ENCODE peak calls at places on chromosomes 12 and 14, in nine cellular contexts. A is K562, B is GM12878, R is spleen, F is right lobe of liver, P is breast epithelium, G is IMR-90, E is stomach, J is A549. U is an unnamed sample. For H3K4me1, the result is how much of the 10 kb centered on the place peaks cover.

GRCh38 chr12:41509655-41510054 is 321.5 kb downstream of the PDZRN4 start:
- DNase-seq in A (no peak), B (no peak), R (no peak), F (no peak), P (no peak), G (no peak), E (no peak), J (no peak), U (no peak)

GRCh38 chr14:65792208-65792905 is 379.8 kb downstream of the FUT8 start:
- DNase-seq in A (no peak), B (no peak), R (no peak), F (no peak), P (no peak), G (peak), E (no peak), J (peak), U (no peak)

GRCh38 chr14:69107407-69108003 is 45.4 kb downstream of the DCAF5 start:
- DNase-seq in A (peak), B (peak), R (no peak), F (no peak), P (no peak), G (peak), E (peak), J (peak), U (peak)

GRCh38 chr14:55432628-55433027 is 7.8 kb downstream of the TBPL2 start:
- DNase-seq in A (no peak), B (no peak), R (no peak), F (no peak), P (no peak), G (no peak), E (no peak), J (no peak), U (no peak)

GRCh38 chr12:75837700-75838099 is 193.9 kb downstream of the PHLDA1 start:
- DNase-seq in A (peak), B (no peak), R (no peak), F (no peak), P (no peak), G (no peak), E (no peak), J (no peak), U (peak)

GRCh38 chr12:89648211-89648930 is 60.3 kb downstream of the ATP2B1 start:
- DNase-seq in A (peak), B (no peak), R (no peak), F (no peak), P (no peak), G (peak), E (no peak), J (no peak), U (no peak)

GRCh38 chr12:116133609-116134214 is 143.8 kb downstream of the MED13L start:
- DNase-seq in A (no peak), B (no peak), R (no peak), F (no peak), P (no peak), G (no peak), E (no peak), J (no peak), U (no peak)

GRCh38 chr14:49621114-49621881 is 699 bp downstream of the MGAT2 start:
- DNase-seq in A (no peak), B (no peak), R (peak), F (peak), P (peak), G (peak), E (peak), J (no peak), U (peak)

GRCh38 chr12:88518863-88519403 is 61.3 kb downstream of the KITLG start:
- DNase-seq in A (no peak), B (no peak), R (no peak), F (no peak), P (no peak), G (no peak), E (no peak), J (no peak), U (no peak)

GRCh38 chr12:116454950-116455447 is 104.2 kb upstream of the MAP1LC3B2 start:
- DNase-seq in A (no peak), B (no peak), R (no peak), F (no peak), P (no peak), G (peak), E (no peak), J (peak), U (no peak)

GRCh38 chr12:94740601-94741362 is 90.4 kb upstream of the TMCC3 start:
- DNase-seq in A (no peak), B (no peak), R (no peak), F (no peak), P (no peak), G (no peak), E (no peak), J (no peak), U (no peak)

GRCh38 chr14:94936411-94936892 is 166.5 kb upstream of the GSC start:
- DNase-seq in A (no peak), B (no peak), R (peak), F (no peak), P (peak), G (no peak), E (peak), J (no peak), U (peak)

GRCh38 chr12:28190321-28191017 is at the start of gene CCDC91:
- DNase-seq in A (peak), B (peak), R (peak), F (peak), P (peak), G (peak), E (peak), J (peak), U (peak)

GRCh38 chr12:113581342-113581741 is 109.7 kb upstream of the LHX5 start:
- DNase-seq in A (no peak), B (no peak), R (no peak), F (no peak), P (no peak), G (no peak), E (no peak), J (no peak), U (no peak)

GRCh38 chr12:96196781-96197180 is 2.6 kb downstream of the ELK3 start:
- DNase-seq in A (no peak), B (no peak), R (no peak), F (no peak), P (no peak), G (peak), E (no peak), J (no peak), U (no peak)

GRCh38 chr12:31832740-31833540 is 104.1 kb upstream of the AMN1 start:
- DNase-seq in A (peak), B (peak), R (no peak), F (no peak), P (no peak), G (no peak), E (no peak), J (no peak), U (no peak)
- H3K4me1 ChIP-seq in A (under half), B (under half), R (under half), F (under half), P (under half), G (under half), E (under half), J (under half), U (under half)

DNA sequence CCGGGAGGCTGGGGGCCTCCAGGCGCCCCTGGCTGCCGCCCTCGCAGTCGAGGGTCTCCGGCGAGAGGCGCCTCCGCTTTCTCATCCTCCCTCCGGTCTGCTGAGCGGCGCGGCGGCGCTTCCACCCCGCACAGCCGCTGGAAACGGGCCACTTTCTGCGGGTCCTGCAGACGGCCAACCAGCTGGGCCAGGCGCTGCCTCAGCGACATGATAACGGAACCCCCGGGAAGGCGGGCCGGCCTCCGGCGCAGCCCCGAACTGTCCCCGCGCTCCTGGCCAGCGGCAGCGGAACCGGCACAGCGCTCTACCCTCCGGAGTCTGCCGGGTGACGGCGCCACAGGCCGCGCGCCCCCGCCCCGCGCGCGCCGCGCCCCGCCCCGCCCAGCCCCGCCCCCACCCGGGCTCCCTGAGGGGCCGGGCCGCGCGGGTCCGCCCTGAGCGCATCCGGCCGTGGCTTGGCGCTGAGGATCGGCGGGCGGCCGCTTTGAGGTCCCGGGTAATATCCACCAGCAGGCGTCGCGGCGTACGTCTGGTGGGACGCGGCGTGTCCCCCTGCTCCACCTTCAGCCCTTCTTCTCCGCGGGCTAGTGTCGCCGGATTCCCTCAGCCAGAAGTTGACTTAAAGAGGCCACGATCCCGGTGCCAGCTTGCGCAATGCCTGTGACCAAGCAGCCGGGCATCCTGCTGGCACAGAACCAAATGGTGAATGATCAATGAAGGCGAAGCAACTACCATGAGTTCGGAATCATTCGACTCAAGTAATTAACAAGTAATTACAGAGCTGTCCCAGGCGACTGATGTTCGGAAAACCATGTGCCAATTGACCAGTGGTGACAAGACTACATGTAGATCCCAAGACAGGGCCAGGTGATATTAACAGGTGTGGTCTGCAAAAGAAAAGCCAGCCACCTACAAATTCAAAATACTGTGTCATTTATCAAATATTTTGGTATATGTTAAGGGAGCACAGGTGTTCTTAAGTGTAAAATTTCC is at the start of gene SGPP1:
- DNase-seq in A (peak), B (no peak), R (peak), F (peak), P (peak), G (peak), E (peak), J (peak), U (peak)
- TF ChIP-seq POLR2A in A (peak), B (peak), R (no peak), F (peak), P (no peak), G (peak), E (no peak), J (peak), U (peak)

DNA sequence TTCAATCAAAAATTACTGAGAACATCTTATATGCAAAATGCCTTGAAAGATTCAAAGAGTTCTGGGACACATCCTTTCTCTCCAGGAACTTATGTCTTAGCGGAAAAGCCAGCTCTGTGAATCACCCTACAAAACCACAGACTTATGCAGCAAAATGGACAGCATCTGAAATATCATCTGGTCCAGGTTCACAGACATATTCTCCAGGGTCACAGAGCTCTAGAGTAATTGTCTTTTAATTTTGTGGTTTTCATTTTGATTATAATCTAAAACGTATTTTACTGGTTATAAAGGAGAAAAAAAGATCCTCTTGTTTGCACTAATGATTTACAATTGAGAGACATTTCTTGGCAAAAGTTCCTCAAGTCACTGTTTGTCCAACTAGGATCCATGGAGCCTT is 246.2 kb downstream of the MSRB3 start:
- DNase-seq in A (no peak), B (no peak), R (no peak), F (no peak), P (no peak), G (peak), E (no peak), J (no peak), U (no peak)
- H3K27ac ChIP-seq in A (no peak), B (no peak), R (no peak), F (no peak), P (no peak), G (no peak), E (no peak), J (no peak), U (no peak)

GRCh38 chr12:114679942-114680341 is 4.0 kb downstream of the TBX3 start:
- DNase-seq in A (no peak), B (no peak), R (no peak), F (no peak), P (no peak), G (no peak), E (no peak), J (no peak), U (no peak)

GRCh38 chr12:114678028-114678427 is 5.9 kb downstream of the TBX3 start:
- DNase-seq in A (no peak), B (no peak), R (no peak), F (no peak), P (no peak), G (no peak), E (no peak), J (no peak), U (no peak)

GRCh38 chr12:114679452-114679875 is 4.5 kb downstream of the TBX3 start:
- DNase-seq in A (no peak), B (no peak), R (no peak), F (no peak), P (no peak), G (peak), E (no peak), J (no peak), U (no peak)

GRCh38 chr12:114680498-114681148 is 3.4 kb downstream of the TBX3 start:
- DNase-seq in A (no peak), B (no peak), R (no peak), F (no peak), P (no peak), G (no peak), E (no peak), J (no peak), U (no peak)

DNA sequence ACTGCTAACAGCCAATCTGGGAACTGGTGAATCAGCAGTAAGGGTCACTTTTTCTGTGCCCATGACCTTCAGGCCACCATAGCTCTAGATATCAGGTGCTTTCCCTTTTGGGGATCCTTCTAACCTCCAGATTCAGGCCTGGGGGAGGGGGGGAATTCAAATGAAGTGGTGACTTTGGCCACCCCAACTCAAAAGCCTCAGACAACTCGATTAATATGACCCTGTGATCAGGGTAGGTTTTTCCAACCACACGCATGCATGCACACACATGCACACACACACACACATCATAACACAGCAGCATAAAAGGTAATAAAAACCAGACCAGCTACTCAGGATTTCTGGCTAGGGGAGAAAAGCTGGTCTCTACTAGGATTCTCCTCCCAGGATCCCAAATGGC is 5.3 kb downstream of the TBX3 start:
- DNase-seq in A (no peak), B (no peak), R (no peak), F (no peak), P (no peak), G (no peak), E (no peak), J (no peak), U (no peak)
- H3K4me1 ChIP-seq in A (under half), B (under half), R (under half), F (under half), P (under half), G (under half), E (under half), J (under half), U (under half)

DNA sequence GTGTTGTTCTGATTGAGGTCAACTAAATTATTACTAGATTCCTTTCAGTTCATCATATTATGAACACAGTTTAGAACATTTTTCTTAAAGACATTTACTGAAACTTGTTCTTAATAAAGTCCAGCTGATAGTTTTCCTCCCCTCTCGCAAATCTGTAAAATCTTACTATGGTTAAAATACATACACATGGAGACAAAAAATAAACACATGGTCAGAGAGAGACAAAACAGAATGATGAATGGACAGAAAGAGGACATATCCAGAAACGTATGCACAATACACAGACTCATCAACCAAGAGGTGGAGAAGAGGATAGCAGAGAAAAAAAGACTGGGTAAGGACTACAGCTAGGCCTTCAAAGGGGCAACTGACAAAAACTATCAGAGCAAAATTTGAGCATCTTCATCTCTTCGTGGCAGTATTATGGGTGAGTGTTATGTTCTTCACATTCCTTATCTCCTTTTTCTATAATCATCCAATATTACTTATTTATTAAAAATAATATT is 38.4 kb downstream of the EEA1 start:
- DNase-seq in A (no peak), B (no peak), R (no peak), F (no peak), P (no peak), G (no peak), E (no peak), J (no peak), U (no peak)
- TF ChIP-seq POLR2A in A (no peak), B (no peak), R (no peak), F (no peak), P (no peak), G (no peak), E (no peak), J (no peak), U (no peak)

GRCh38 chr14:96797188-96797942 is at the start of gene VRK1:
- DNase-seq in A (peak), B (peak), R (peak), F (peak), P (peak), G (peak), E (peak), J (peak), U (peak)
- H3K27ac ChIP-seq in A (peak), B (peak), R (peak), F (peak), P (peak), G (peak), E (peak), J (peak), U (peak)

GRCh38 chr12:124742702-124743101 is 121.0 kb downstream of the SCARB1 start:
- DNase-seq in A (no peak), B (no peak), R (no peak), F (no peak), P (no peak), G (no peak), E (no peak), J (no peak), U (no peak)
- H3K4me1 ChIP-seq in A (under half), B (under half), R (half or more), F (under half), P (under half), G (under half), E (half or more), J (half or more), U (under half)

U was measured in body of pancreas.